ENCODE peak calls at places on chromosome 12, in four cellular contexts. One of them, this sample, is unnamed.

GRCh38 chr12:6701078-6701768 is 608 bp upstream of the PIANP start:
- DNase-seq in A549: no peak
- DNase-seq in endothelial cell of umbilical vein: no peak
- DNase-seq in lower lobe of right lung: no peak
- DNase-seq in this sample: peak

GRCh38 chr12:52182898-52183543 is 8.8 kb downstream of the KRT80 start:
- DNase-seq in A549: no peak
- DNase-seq in endothelial cell of umbilical vein: no peak
- DNase-seq in lower lobe of right lung: no peak
- DNase-seq in this sample: no peak

GRCh38 chr12:98352218-98352811 is 163.1 kb upstream of the TMPO start:
- DNase-seq in A549: peak
- DNase-seq in endothelial cell of umbilical vein: peak
- DNase-seq in lower lobe of right lung: no peak
- DNase-seq in this sample: no peak

GRCh38 chr12:49089831-49090773 is 4.5 kb downstream of the DHH start:
- DNase-seq in A549: peak
- DNase-seq in endothelial cell of umbilical vein: peak
- DNase-seq in lower lobe of right lung: peak
- DNase-seq in this sample: peak

GRCh38 chr12:30002677-30003076 is 218.9 kb upstream of the TMTC1 start:
- DNase-seq in A549: no peak
- DNase-seq in endothelial cell of umbilical vein: no peak
- DNase-seq in lower lobe of right lung: no peak
- DNase-seq in this sample: no peak

GRCh38 chr12:39912211-39912980 is 193.5 kb downstream of the SLC2A13 start:
- DNase-seq in A549: peak
- DNase-seq in endothelial cell of umbilical vein: no peak
- DNase-seq in lower lobe of right lung: peak
- DNase-seq in this sample: no peak

GRCh38 chr12:49187184-49187583 is 1.7 kb downstream of the TUBA1A start:
- DNase-seq in A549: peak
- DNase-seq in endothelial cell of umbilical vein: peak
- DNase-seq in lower lobe of right lung: no peak
- DNase-seq in this sample: no peak

GRCh38 chr12:52221912-52222457 is 11.1 kb upstream of the KRT7 start:
- DNase-seq in A549: peak
- DNase-seq in endothelial cell of umbilical vein: peak
- DNase-seq in lower lobe of right lung: no peak
- DNase-seq in this sample: peak

GRCh38 chr12:54421175-54421872 is 2.3 kb upstream of the ITGA5 start:
- DNase-seq in A549: no peak
- DNase-seq in endothelial cell of umbilical vein: peak
- DNase-seq in lower lobe of right lung: no peak
- DNase-seq in this sample: no peak

GRCh38 chr12:57993030-57993429 is 51.7 kb downstream of the ATP23 start:
- DNase-seq in A549: no peak
- DNase-seq in endothelial cell of umbilical vein: no peak
- DNase-seq in lower lobe of right lung: no peak
- DNase-seq in this sample: no peak

GRCh38 chr12:89709994-89710872 is 1.6 kb upstream of the ATP2B1 start:
- DNase-seq in A549: no peak
- DNase-seq in endothelial cell of umbilical vein: no peak
- DNase-seq in lower lobe of right lung: peak
- DNase-seq in this sample: no peak

GRCh38 chr12:18700254-18700653 is 37.6 kb downstream of the PLCZ1 start:
- DNase-seq in A549: no peak
- DNase-seq in endothelial cell of umbilical vein: no peak
- DNase-seq in lower lobe of right lung: no peak
- DNase-seq in this sample: no peak

GRCh38 chr12:131671871-131672270 is 39.0 kb upstream of the SFSWAP start:
- DNase-seq in A549: no peak
- DNase-seq in endothelial cell of umbilical vein: no peak
- DNase-seq in lower lobe of right lung: no peak
- DNase-seq in this sample: peak

GRCh38 chr12:47554046-47554653 is 151.7 kb downstream of the RPAP3 start:
- DNase-seq in A549: no peak
- DNase-seq in endothelial cell of umbilical vein: no peak
- DNase-seq in lower lobe of right lung: no peak
- DNase-seq in this sample: no peak

GRCh38 chr12:71436696-71437095 is 2.9 kb upstream of the LGR5 start:
- DNase-seq in A549: no peak
- DNase-seq in endothelial cell of umbilical vein: no peak
- DNase-seq in lower lobe of right lung: no peak
- DNase-seq in this sample: no peak

DNA sequence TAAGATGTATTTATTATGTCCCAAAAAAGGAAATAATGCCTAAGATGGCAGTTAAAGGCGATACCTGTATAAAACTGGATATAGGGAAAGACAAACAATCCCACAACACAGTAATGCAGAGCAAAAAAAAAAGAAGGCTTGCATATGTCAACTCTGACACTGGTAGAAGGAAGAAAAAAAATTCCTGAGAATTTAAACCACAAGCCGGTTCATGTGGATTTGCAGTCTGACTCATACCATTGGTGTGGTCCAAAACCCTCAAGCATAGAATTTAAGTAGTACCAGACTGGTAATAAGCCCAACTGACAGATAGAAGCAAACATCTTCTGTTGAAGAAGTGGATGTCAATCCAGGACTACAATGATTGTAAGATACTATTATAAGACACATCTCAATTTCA is 7.2 kb downstream of the DNAI7 start:
- DNase-seq in A549: no peak
- DNase-seq in endothelial cell of umbilical vein: no peak
- DNase-seq in lower lobe of right lung: no peak
- DNase-seq in this sample: no peak
- H3K27ac ChIP-seq in A549: no peak
- H3K27ac ChIP-seq in endothelial cell of umbilical vein: no peak
- H3K27ac ChIP-seq in lower lobe of right lung: no peak
- H3K27ac ChIP-seq in this sample: no peak

GRCh38 chr12:62769076-62769619 is 165.8 kb downstream of the PPM1H start:
- DNase-seq in A549: no peak
- DNase-seq in endothelial cell of umbilical vein: no peak
- DNase-seq in lower lobe of right lung: no peak
- DNase-seq in this sample: no peak

GRCh38 chr12:62767506-62767905 is 167.4 kb downstream of the PPM1H start:
- DNase-seq in A549: peak
- DNase-seq in endothelial cell of umbilical vein: peak
- DNase-seq in lower lobe of right lung: no peak
- DNase-seq in this sample: no peak

GRCh38 chr12:62764251-62764650 is 170.7 kb downstream of the PPM1H start:
- DNase-seq in A549: no peak
- DNase-seq in endothelial cell of umbilical vein: no peak
- DNase-seq in lower lobe of right lung: no peak
- DNase-seq in this sample: no peak

GRCh38 chr12:62767946-62768345 is 167.0 kb downstream of the PPM1H start:
- DNase-seq in A549: no peak
- DNase-seq in endothelial cell of umbilical vein: no peak
- DNase-seq in lower lobe of right lung: no peak
- DNase-seq in this sample: no peak

DNA sequence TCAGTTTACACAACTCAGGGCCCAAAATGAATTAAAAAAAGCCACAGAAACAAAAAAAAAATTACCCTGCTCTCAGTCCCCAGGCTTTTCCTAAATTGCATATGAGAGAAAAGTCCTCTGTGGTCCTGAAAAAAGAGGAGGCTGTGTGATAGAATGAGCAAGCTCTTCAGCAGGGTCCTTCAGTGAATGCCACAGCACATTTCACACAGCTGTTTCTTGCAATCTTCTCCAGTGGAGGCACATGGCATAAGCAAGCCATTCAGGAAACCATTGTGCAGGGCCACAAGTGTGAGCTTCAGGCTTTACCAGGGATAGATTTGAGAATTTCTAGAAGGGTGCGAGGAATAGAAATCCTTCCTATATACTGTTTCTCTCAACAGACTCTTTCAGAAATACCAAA is 168.4 kb downstream of the PPM1H start:
- DNase-seq in A549: no peak
- DNase-seq in endothelial cell of umbilical vein: no peak
- DNase-seq in lower lobe of right lung: no peak
- DNase-seq in this sample: no peak
- H3K27ac ChIP-seq in A549: peak
- H3K27ac ChIP-seq in endothelial cell of umbilical vein: no peak
- H3K27ac ChIP-seq in lower lobe of right lung: no peak
- H3K27ac ChIP-seq in this sample: no peak

DNA sequence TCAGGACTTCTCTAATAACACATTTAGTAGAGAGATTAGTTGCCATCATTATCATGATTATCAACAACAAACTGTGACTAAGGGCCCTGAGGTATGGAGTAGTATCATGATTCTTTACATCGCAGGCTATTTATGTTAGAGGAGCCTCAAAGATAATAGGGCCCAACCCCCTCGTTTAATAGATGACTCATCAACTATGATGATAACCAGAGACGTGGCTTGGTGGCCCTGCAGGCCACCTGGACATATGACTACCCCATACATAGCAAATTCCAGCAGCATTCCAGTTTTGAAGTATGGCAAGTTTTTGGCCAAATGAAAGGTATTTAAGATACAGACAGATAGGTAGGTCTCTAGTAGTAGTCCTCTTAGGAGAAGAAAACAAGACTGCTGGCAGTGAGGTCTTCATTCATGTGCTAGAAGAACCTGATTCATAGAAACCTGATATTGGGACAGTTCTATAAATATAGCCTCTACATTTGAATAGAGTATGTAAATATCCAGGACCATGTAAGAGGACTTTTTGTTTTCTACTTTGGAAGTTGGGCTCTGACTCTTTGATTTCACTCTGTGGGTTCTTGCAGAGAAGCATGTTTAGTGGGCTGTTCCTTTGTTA is 5.6 kb downstream of the RIC8B start:
- DNase-seq in A549: peak
- DNase-seq in endothelial cell of umbilical vein: peak
- DNase-seq in lower lobe of right lung: no peak
- DNase-seq in this sample: no peak
- H3K27ac ChIP-seq in A549: peak
- H3K27ac ChIP-seq in endothelial cell of umbilical vein: no peak
- H3K27ac ChIP-seq in lower lobe of right lung: no peak
- H3K27ac ChIP-seq in this sample: no peak

DNA sequence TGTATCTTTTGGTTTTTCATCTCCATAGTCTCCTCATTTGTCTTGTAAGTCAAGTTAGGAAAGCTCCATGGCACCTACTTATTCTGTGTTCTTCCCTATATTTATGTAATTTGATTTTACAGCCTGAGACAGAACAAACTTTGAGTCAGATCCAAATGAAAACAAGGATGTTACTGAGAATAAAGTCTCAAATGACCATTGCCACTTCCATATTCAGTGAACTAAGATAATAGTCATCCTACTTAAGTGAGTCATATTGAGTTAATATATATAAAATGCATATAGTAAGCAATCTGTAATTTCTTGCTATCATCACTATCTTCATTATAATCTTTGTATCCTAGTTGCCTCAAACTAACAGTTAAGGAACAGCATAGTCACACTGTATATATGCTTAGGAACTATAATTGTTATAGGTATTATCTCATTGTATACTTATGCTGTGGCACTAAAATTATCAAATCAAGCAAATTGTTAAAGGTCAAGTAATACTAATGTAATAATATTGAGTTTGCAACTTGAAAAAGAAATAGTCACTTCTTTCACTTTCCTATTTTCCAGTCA is 30.8 kb downstream of the TMTC3 start:
- DNase-seq in A549: no peak
- DNase-seq in endothelial cell of umbilical vein: peak
- DNase-seq in lower lobe of right lung: no peak
- DNase-seq in this sample: no peak
- H3K27ac ChIP-seq in A549: no peak
- H3K27ac ChIP-seq in endothelial cell of umbilical vein: no peak
- H3K27ac ChIP-seq in lower lobe of right lung: no peak
- H3K27ac ChIP-seq in this sample: no peak

DNA sequence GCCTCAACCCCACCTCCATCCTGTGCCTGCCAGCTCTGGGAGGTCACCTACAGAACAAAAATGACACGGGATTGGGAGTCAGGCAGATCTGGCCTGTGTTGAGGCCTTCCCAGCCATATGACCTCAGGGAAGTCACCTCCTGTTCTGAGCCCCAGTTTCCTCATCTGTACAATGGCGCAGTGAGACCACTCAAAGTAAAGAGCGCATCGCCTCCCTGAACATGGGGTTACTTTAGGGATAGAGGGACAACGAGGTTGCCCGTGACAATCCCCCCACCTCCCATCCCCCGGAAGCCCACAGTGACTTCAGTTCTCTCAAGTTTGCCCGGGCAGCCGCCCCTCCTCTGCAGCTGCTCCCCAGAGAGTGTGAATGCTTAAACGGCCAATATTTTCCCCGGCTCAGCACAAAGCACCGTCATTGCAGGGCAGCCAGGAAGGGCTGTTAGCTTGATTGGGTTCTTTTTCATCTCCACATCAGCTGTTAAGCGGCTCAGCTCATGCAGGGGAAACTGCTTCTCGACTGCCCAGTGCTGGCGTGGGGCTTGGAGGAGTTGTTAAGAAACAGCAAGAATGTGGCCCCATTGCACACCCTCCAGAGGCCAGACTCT is 120.4 kb upstream of the NCOR2 start:
- DNase-seq in A549: no peak
- DNase-seq in endothelial cell of umbilical vein: peak
- DNase-seq in lower lobe of right lung: no peak
- DNase-seq in this sample: no peak
- H3K27ac ChIP-seq in A549: peak
- H3K27ac ChIP-seq in endothelial cell of umbilical vein: peak
- H3K27ac ChIP-seq in lower lobe of right lung: peak
- H3K27ac ChIP-seq in this sample: peak

GRCh38 chr12:100293017-100293416 is 26.0 kb downstream of the SCYL2 start:
- DNase-seq in A549: no peak
- DNase-seq in endothelial cell of umbilical vein: no peak
- DNase-seq in lower lobe of right lung: no peak
- DNase-seq in this sample: no peak
- H3K27ac ChIP-seq in A549: no peak
- H3K27ac ChIP-seq in endothelial cell of umbilical vein: no peak
- H3K27ac ChIP-seq in lower lobe of right lung: no peak
- H3K27ac ChIP-seq in this sample: no peak

This sample was measured in spleen.